ENCODE peak calls at places on chromosome 1, in seven cellular contexts. R is fibroblast of pulmonary artery, U is MM.1S, I is HEK293T, G is brain microvascular endothelial cell, L is cerebellar cortex, T is astrocyte of the hippocampus. E is an unnamed sample.

GRCh38 chr1:58155418-58156123 is 391.0 kb downstream of the OMA1 start:
- DNase-seq in R (peak), U (no peak), I (peak), G (no peak), L (peak), T (peak), E (no peak)

GRCh38 chr1:160997323-160998038 is 23.5 kb downstream of the F11R start:
- DNase-seq in R (peak), U (peak), I (peak), G (peak), L (peak), T (peak), E (peak)

GRCh38 chr1:2778220-2778592 is 23.3 kb downstream of the TTC34 start:
- DNase-seq in R (no peak), U (no peak), I (no peak), G (no peak), L (no peak), T (peak), E (no peak)

GRCh38 chr1:6393400-6394187 is at the start of gene ACOT7:
- DNase-seq in R (peak), U (peak), I (peak), G (peak), L (peak), T (peak), E (peak)

GRCh38 chr1:248756636-248757035 is 1.1 kb upstream of the LYPD8 start:
- DNase-seq in R (no peak), U (peak), I (no peak), G (no peak), L (no peak), T (no peak), E (no peak)

GRCh38 chr1:42747125-42747524 is 7.1 kb upstream of the CLDN19 start:
- DNase-seq in R (peak), U (no peak), I (peak), G (no peak), L (peak), T (peak), E (no peak)

GRCh38 chr1:182149411-182149965 is 88.0 kb upstream of the ZNF648 start:
- DNase-seq in R (peak), U (no peak), I (no peak), G (peak), L (no peak), T (peak), E (peak)

GRCh38 chr1:15180189-15180588 is 26.6 kb downstream of the TMEM51 start:
- DNase-seq in R (no peak), U (no peak), I (no peak), G (no peak), L (peak), T (peak), E (no peak)

GRCh38 chr1:107683198-107683657 is 281.8 kb downstream of the VAV3 start:
- DNase-seq in R (no peak), U (no peak), I (peak), G (no peak), L (no peak), T (no peak), E (no peak)

GRCh38 chr1:145706282-145706681 is 886 bp downstream of the PDZK1 start:
- DNase-seq in R (no peak), U (no peak), I (no peak), G (peak), L (no peak), T (peak), E (no peak)

GRCh38 chr1:3034728-3035610 is 13.7 kb downstream of the ACTRT2 start:
- DNase-seq in R (no peak), U (no peak), I (no peak), G (no peak), L (no peak), T (peak), E (no peak)

GRCh38 chr1:23810818-23811420 is 10.4 kb upstream of the GALE start:
- DNase-seq in R (peak), U (peak), I (peak), G (no peak), L (peak), T (peak), E (no peak)

GRCh38 chr1:110677016-110677415 is 2.3 kb upstream of the KCNA3 start:
- DNase-seq in R (no peak), U (no peak), I (no peak), G (no peak), L (no peak), T (no peak), E (no peak)

GRCh38 chr1:33295450-33296081 is 25.3 kb downstream of the A3GALT2 start:
- DNase-seq in R (peak), U (peak), I (peak), G (peak), L (peak), T (peak), E (peak)

GRCh38 chr1:198902616-198903140 is 263.8 kb downstream of the PTPRC start:
- DNase-seq in R (no peak), U (no peak), I (no peak), G (no peak), L (peak), T (peak), E (no peak)

GRCh38 chr1:218451415-218451814 is 106.3 kb downstream of the TGFB2 start:
- DNase-seq in R (no peak), U (no peak), I (no peak), G (no peak), L (no peak), T (no peak), E (no peak)

GRCh38 chr1:64223329-64224151 is 20.1 kb downstream of the UBE2U start:
- DNase-seq in R (peak), U (peak), I (peak), G (peak), L (no peak), T (peak), E (peak)

GRCh38 chr1:208093046-208093445 is 151.1 kb downstream of the PLXNA2 start:
- DNase-seq in R (no peak), U (no peak), I (no peak), G (no peak), L (no peak), T (no peak), E (no peak)

GRCh38 chr1:11525151-11525505 is 46.2 kb downstream of the DISP3 start:
- DNase-seq in R (no peak), U (no peak), I (no peak), G (no peak), L (no peak), T (no peak), E (no peak)

GRCh38 chr1:178973671-178974091 is 52.0 kb upstream of the FAM20B start:
- DNase-seq in R (no peak), U (peak), I (no peak), G (no peak), L (no peak), T (peak), E (peak)

GRCh38 chr1:10962483-10962882 is 50.0 kb upstream of the TARDBP start:
- DNase-seq in R (no peak), U (no peak), I (no peak), G (no peak), L (peak), T (peak), E (no peak)

GRCh38 chr1:12502300-12503109 is 115.5 kb downstream of the DHRS3 start:
- DNase-seq in R (no peak), U (no peak), I (no peak), G (no peak), L (no peak), T (no peak), E (no peak)

GRCh38 chr1:53653200-53653575 is 85.8 kb downstream of the GLIS1 start:
- DNase-seq in R (no peak), U (no peak), I (no peak), G (no peak), L (no peak), T (no peak), E (no peak)

GRCh38 chr1:172959578-172959977 is 91.2 kb downstream of the TNFSF18 start:
- DNase-seq in R (no peak), U (no peak), I (no peak), G (no peak), L (no peak), T (no peak), E (no peak)

GRCh38 chr1:53583021-53583902 is 124.1 kb downstream of the DMRTB1 start:
- DNase-seq in R (peak), U (no peak), I (no peak), G (no peak), L (no peak), T (no peak), E (no peak)

GRCh38 chr1:237756304-237756967 is 134.3 kb downstream of the ZP4 start:
- DNase-seq in R (no peak), U (no peak), I (no peak), G (no peak), L (no peak), T (no peak), E (no peak)

GRCh38 chr1:220958234-220958633 is 79.0 kb downstream of the HLX start:
- DNase-seq in R (no peak), U (no peak), I (no peak), G (no peak), L (no peak), T (no peak), E (no peak)

GRCh38 chr1:100440075-100440809 is 87.9 kb downstream of the CDC14A start:
- DNase-seq in R (no peak), U (peak), I (no peak), G (no peak), L (no peak), T (no peak), E (no peak)

GRCh38 chr1:185375583-185375982 is 58.5 kb upstream of the IVNS1ABP start:
- DNase-seq in R (peak), U (no peak), I (no peak), G (peak), L (no peak), T (no peak), E (no peak)

GRCh38 chr1:69991644-69992043 is 213.7 kb downstream of the LRRC40 start:
- DNase-seq in R (peak), U (no peak), I (no peak), G (peak), L (no peak), T (peak), E (peak)

GRCh38 chr1:214280386-214281029 is 451 bp upstream of the SMYD2 start:
- DNase-seq in R (peak), U (no peak), I (peak), G (no peak), L (peak), T (peak), E (peak)

GRCh38 chr1:193707271-193708015 is 521.0 kb upstream of the B3GALT2 start:
- DNase-seq in R (peak), U (no peak), I (peak), G (no peak), L (no peak), T (peak), E (peak)

GRCh38 chr1:194052514-194053333 is 866.3 kb upstream of the B3GALT2 start:
- DNase-seq in R (no peak), U (peak), I (no peak), G (no peak), L (no peak), T (peak), E (no peak)